ENCODE peak calls at places on chromosomes 4 and X, in eight cellular contexts. M, V, S, H, X, C, F and G are unnamed samples.

GRCh38 chr4:93828830-93829530 is 427 bp downstream of the ATOH1 start:
- DNase-seq in C (no peak), V (peak), X (peak), F (no peak), S (no peak), H (no peak), M (no peak), G (no peak)

GRCh38 chr4:41369680-41370079 is 113.0 kb downstream of the UCHL1 start:
- DNase-seq in H (peak), C (peak), M (no peak), F (no peak), X (no peak), S (no peak), V (peak), G (no peak)

GRCh38 chr4:6777636-6778281 is 4.8 kb upstream of the KIAA0232 start:
- DNase-seq in S (no peak), H (no peak), C (no peak), M (peak), V (no peak), X (no peak), F (peak), G (no peak)

GRCh38 chr4:140887467-140887866 is 131.3 kb upstream of the TBC1D9 start:
- DNase-seq in V (no peak), M (no peak), C (no peak), F (no peak), H (no peak), S (no peak), X (no peak), G (no peak)

GRCh38 chr4:55635760-55636621 is at the start of gene NMU:
- DNase-seq in V (peak), F (no peak), C (peak), M (peak), H (peak), X (peak), S (no peak), G (no peak)

GRCh38 chrX:9542765-9543119 is 77.9 kb downstream of the TBL1X start:
- DNase-seq in S (no peak), V (no peak), F (no peak), C (no peak), H (no peak), X (no peak), M (no peak), G (no peak)

GRCh38 chrX:152403515-152403914 is 47.6 kb downstream of the GABRA3 start:
- DNase-seq in C (no peak), S (no peak), F (no peak), X (no peak), M (no peak), V (no peak), H (no peak), G (no peak)

GRCh38 chr4:15479089-15479912 is 9.6 kb downstream of the CC2D2A start:
- DNase-seq in F (no peak), X (peak), M (no peak), V (peak), S (peak), H (peak), C (no peak), G (peak)

GRCh38 chr4:1752284-1753041 is 31.1 kb downstream of the TACC3 start:
- DNase-seq in X (peak), V (peak), C (no peak), S (peak), H (peak), M (no peak), F (no peak), G (no peak)

DNA sequence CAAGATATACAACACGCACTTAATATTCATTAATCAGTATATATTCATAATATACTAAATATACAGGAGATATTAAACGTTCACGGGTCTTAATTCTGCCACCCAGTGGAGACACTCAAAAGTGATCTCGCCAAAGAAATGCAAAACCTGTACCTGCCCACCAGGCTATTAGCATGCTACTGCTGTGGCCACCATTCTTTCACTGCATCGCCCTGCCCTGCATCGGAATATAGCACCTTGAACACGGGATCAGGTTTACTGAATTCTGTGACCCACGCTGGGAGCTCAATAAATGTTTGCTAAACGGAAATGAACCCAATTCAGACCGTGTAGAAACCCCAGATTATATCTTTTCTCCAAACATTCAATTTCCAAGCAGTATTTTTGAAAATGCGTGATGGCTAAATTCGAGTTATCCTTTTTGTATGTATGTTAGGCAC is 840 bp upstream of the CLCN3 start:
- DNase-seq in X (peak), F (peak), C (no peak), M (peak), V (peak), H (peak), S (peak), G (no peak)
- TF ChIP-seq CTCF in X (no peak), F (peak), C (peak), M (peak), V (peak), H (peak), S (peak), G (peak)

GRCh38 chrX:57817302-57817701 is 93.0 kb downstream of the ZXDA start:
- DNase-seq in S (no peak), V (no peak), H (peak), X (no peak), C (no peak), M (no peak), F (no peak), G (no peak)
- TF ChIP-seq CTCF in S (no peak), V (peak), H (peak), X (no peak), C (peak), M (no peak), F (peak), G (peak)

DNA sequence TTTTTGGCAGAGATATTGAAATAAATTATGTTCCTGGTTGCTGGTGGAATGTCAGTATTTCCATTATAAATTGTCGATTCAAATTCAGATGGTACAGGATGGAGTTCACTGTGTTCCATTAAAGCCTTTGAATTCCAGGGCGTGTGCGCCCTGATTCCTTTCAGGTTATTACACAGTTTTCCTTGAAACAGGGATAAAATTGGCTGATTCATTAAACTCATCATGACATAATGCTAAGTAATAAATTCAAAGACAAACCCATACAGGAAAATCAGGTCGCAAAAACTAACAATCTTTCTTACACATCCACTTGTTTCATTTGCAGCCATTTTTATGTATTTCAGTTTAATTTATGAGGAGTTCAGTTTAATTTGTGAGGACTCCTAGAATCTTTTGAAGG is 51.1 kb downstream of the RWDD4 start:
- DNase-seq in C (no peak), S (no peak), F (no peak), X (no peak), M (no peak), H (no peak), V (peak), G (no peak)
- TF ChIP-seq CTCF in C (no peak), S (no peak), F (no peak), X (no peak), M (no peak), H (no peak), V (no peak), G (no peak)

GRCh38 chrX:70096052-70096451 is 33.8 kb downstream of the OTUD6A start:
- DNase-seq in F (no peak), S (no peak), C (no peak), V (peak), M (no peak), H (peak), X (peak), G (no peak)
- TF ChIP-seq CTCF in F (no peak), S (no peak), C (no peak), V (peak), M (no peak), H (peak), X (peak), G (peak)